ENCODE peak calls at places on chromosomes 4 and X, in six cellular contexts. L, I, Q, X, A and U are unnamed samples.
A peak's percentile ranks its signal among the peaks of the same experiment; 100 is the strongest.

GRCh38 chrX:101029665-101030064 is 22.2 kb downstream of the TRMT2B start:
- DNase-seq in L (no peak), I (no peak), Q (no peak), X (no peak), A (no peak), U (no peak)

GRCh38 chr4:7244343-7244680 is 52.0 kb downstream of the SORCS2 start:
- DNase-seq in L (no peak), I (no peak), Q (no peak), X (no peak), A (no peak), U (no peak)

GRCh38 chr4:3293410-3294391 is 880 bp downstream of the RGS12 start:
- DNase-seq in L (peak; percentile 68), I (no peak), Q (no peak), X (no peak), A (peak; percentile 47), U (no peak)

GRCh38 chr4:168831585-168831918 is 178.5 kb downstream of the CBR4 start:
- DNase-seq in L (no peak), I (no peak), Q (no peak), X (no peak), A (no peak), U (no peak)

GRCh38 chrX:109760241-109760921 is 27.3 kb upstream of the ACSL4 start:
- DNase-seq in L (no peak), I (no peak), Q (no peak), X (no peak), A (no peak), U (no peak)

GRCh38 chr4:145557720-145558119 is 61.5 kb upstream of the MMAA start:
- DNase-seq in L (peak; percentile 63), I (peak; percentile 33), Q (peak; percentile 78), X (peak; percentile 30), A (peak; percentile 38), U (peak; percentile 41)

GRCh38 chr4:99207911-99208718 is 10.9 kb downstream of the ADH6 start:
- DNase-seq in L (no peak), I (no peak), Q (no peak), X (no peak), A (no peak), U (no peak)

GRCh38 chr4:26753187-26753586 is 107.5 kb upstream of the STIM2 start:
- DNase-seq in L (no peak), I (no peak), Q (no peak), X (no peak), A (no peak), U (no peak)

GRCh38 chrX:5648941-5649568 is 579.6 kb downstream of the NLGN4X start:
- DNase-seq in L (no peak), I (no peak), Q (no peak), X (no peak), A (no peak), U (no peak)